ENCODE peak calls at places on chromosomes 5 and 9, in eight cellular contexts. D is lower lobe of right lung; U is Daoy; X is hepatic stellate cell; V is activated CD4-positive, alpha-beta T cell treated with anti-CD3 and anti-CD28 coated beads, Interleukin-2, amount 50 U/mL, for 1 hour; W is AG08396; C is IMR-90; O is OCI-LY7. N is an unnamed sample.

GRCh38 chr5:124315746-124316415 is 430.6 kb downstream of the ZNF608 start:
- DNase-seq in W (peak; percentile 7), X (no peak), V (no peak), C (peak; percentile 66), U (peak; percentile 11), O (no peak), D (no peak), N (peak; percentile 52)

GRCh38 chr5:61177070-61177469 is 14.8 kb upstream of the SMIM15 start:
- DNase-seq in D (no peak), X (no peak), C (no peak), U (no peak), V (no peak), W (no peak), O (no peak), N (no peak)

GRCh38 chr5:82356808-82357671 is 78.9 kb upstream of the RPS23 start:
- DNase-seq in D (peak; percentile 68), V (peak; percentile 71), O (no peak), W (peak; percentile 50), U (peak; percentile 98), X (no peak), C (peak; percentile 94), N (peak; percentile 84)

GRCh38 chr5:170380361-170380951 is 8.7 kb downstream of the KCNMB1 start:
- DNase-seq in W (no peak), O (no peak), D (no peak), V (no peak), X (no peak), U (no peak), C (no peak), N (peak; percentile 4)

GRCh38 chr5:176541338-176542134 is 4.3 kb upstream of the RNF44 start:
- DNase-seq in X (no peak), O (peak; percentile 85), C (no peak), U (peak; percentile 80), V (peak; percentile 57), W (no peak), D (peak; percentile 85), N (no peak)

GRCh38 chr5:132714456-132715307 is 22.7 kb downstream of the KIF3A start:
- DNase-seq in U (no peak), D (no peak), X (no peak), W (no peak), V (no peak), O (peak; percentile 12), C (peak; percentile 15), N (no peak)

GRCh38 chr9:8958358-8958757 is 1158.8 kb upstream of the DMAC1 start:
- DNase-seq in O (no peak), U (no peak), V (no peak), W (no peak), C (no peak), X (no peak), D (no peak), N (no peak)

GRCh38 chr9:38384990-38385848 is 7.3 kb upstream of the ALDH1B1 start:
- DNase-seq in U (no peak), W (no peak), O (no peak), X (no peak), C (no peak), D (no peak), V (no peak), N (no peak)

GRCh38 chr5:9559965-9560364 is 14.1 kb upstream of the SEMA5A start:
- DNase-seq in C (no peak), V (no peak), X (no peak), D (no peak), U (no peak), W (no peak), O (no peak), N (no peak)

GRCh38 chr5:73596705-73597328 is 29.2 kb upstream of the ARHGEF28 start:
- DNase-seq in D (no peak), X (no peak), C (peak; percentile 20), V (no peak), U (peak; percentile 44), O (peak; percentile 38), W (no peak), N (peak; percentile 44)

GRCh38 chr5:159552751-159553150 is 222.5 kb upstream of the IL12B start:
- DNase-seq in O (no peak), V (no peak), D (no peak), U (peak; percentile 55), W (peak; percentile 18), C (peak; percentile 45), X (no peak), N (peak; percentile 45)

GRCh38 chr9:14383296-14383695 is 69.4 kb upstream of the NFIB start:
- DNase-seq in W (peak; percentile 5), O (no peak), D (no peak), C (no peak), X (no peak), U (peak; percentile 10), V (no peak), N (peak; percentile 5)

GRCh38 chr5:76579166-76579765 is 43.9 kb downstream of the F2RL2 start:
- DNase-seq in D (no peak), C (peak; percentile 66), U (peak; percentile 59), O (no peak), V (no peak), X (no peak), W (no peak), N (peak; percentile 8)